ENCODE peak calls at places on chromosomes 5 and 9, in seven cellular contexts. S is colonic mucosa, B is ovary, W is OCI-LY7, L is IMR-90, Q is heart left ventricle, P is thoracic aorta. Z is an unnamed sample. For H3K4me1, the result is how much of the 10 kb centered on the place peaks cover.

GRCh38 chr5:109654455-109654854 is 35.3 kb upstream of the MAN2A1 start:
- DNase-seq in S (no peak), B (no peak), W (no peak), L (no peak), Q (no peak), P (no peak), Z (no peak)

GRCh38 chr5:13533833-13534232 is 410.7 kb downstream of the DNAH5 start:
- DNase-seq in S (no peak), B (no peak), W (no peak), L (no peak), Q (no peak), P (no peak), Z (no peak)

GRCh38 chr5:1097381-1097893 is 14.4 kb downstream of the SLC12A7 start:
- DNase-seq in S (no peak), B (no peak), W (no peak), L (no peak), Q (no peak), P (no peak), Z (no peak)

GRCh38 chr9:132880311-132880661 is 1.6 kb downstream of the SPACA9 start:
- DNase-seq in S (no peak), B (no peak), W (no peak), L (no peak), Q (no peak), P (no peak), Z (no peak)

GRCh38 chr9:89177021-89177400 is 1.6 kb downstream of the SHC3 start:
- DNase-seq in S (no peak), B (no peak), W (no peak), L (peak), Q (no peak), P (no peak), Z (no peak)

GRCh38 chr5:178576591-178577351 is 13.4 kb downstream of the COL23A1 start:
- DNase-seq in S (no peak), B (no peak), W (no peak), L (no peak), Q (no peak), P (no peak), Z (no peak)

GRCh38 chr5:171600736-171601265 is 181.4 kb downstream of the FGF18 start:
- DNase-seq in S (no peak), B (no peak), W (no peak), L (peak), Q (no peak), P (no peak), Z (no peak)

GRCh38 chr9:107212613-107213012 is 70.5 kb upstream of the RAD23B start:
- DNase-seq in S (no peak), B (no peak), W (no peak), L (no peak), Q (no peak), P (no peak), Z (no peak)

GRCh38 chr9:115531410-115532130 is 413.6 kb upstream of the TNC start:
- DNase-seq in S (no peak), B (no peak), W (no peak), L (peak), Q (no peak), P (no peak), Z (peak)

GRCh38 chr5:86118542-86118941 is 499.2 kb upstream of the COX7C start:
- DNase-seq in S (no peak), B (no peak), W (peak), L (no peak), Q (no peak), P (no peak), Z (no peak)

GRCh38 chr5:76813982-76814562 is 4.8 kb upstream of the F2RL1 start:
- DNase-seq in S (no peak), B (no peak), W (no peak), L (peak), Q (no peak), P (no peak), Z (peak)

GRCh38 chr9:121690766-121691165 is 39.3 kb downstream of the DAB2IP start:
- DNase-seq in S (no peak), B (no peak), W (no peak), L (no peak), Q (peak), P (no peak), Z (no peak)

GRCh38 chr5:15056988-15057592 is 185.5 kb upstream of the ANKH start:
- DNase-seq in S (no peak), B (no peak), W (no peak), L (no peak), Q (no peak), P (no peak), Z (no peak)

GRCh38 chr5:159850192-159850573 is 66.1 kb upstream of the ADRA1B start:
- DNase-seq in S (no peak), B (no peak), W (no peak), L (peak), Q (no peak), P (no peak), Z (peak)

GRCh38 chr9:27368317-27368985 is 71.5 kb upstream of the EQTN start:
- DNase-seq in S (no peak), B (peak), W (no peak), L (no peak), Q (no peak), P (no peak), Z (peak)

GRCh38 chr5:169458269-169458668 is 125.3 kb upstream of the SPDL1 start:
- DNase-seq in S (no peak), B (no peak), W (no peak), L (no peak), Q (no peak), P (no peak), Z (no peak)

GRCh38 chr9:13535141-13535540 is 255.6 kb upstream of the MPDZ start:
- DNase-seq in S (no peak), B (no peak), W (no peak), L (no peak), Q (no peak), P (no peak), Z (no peak)

DNA sequence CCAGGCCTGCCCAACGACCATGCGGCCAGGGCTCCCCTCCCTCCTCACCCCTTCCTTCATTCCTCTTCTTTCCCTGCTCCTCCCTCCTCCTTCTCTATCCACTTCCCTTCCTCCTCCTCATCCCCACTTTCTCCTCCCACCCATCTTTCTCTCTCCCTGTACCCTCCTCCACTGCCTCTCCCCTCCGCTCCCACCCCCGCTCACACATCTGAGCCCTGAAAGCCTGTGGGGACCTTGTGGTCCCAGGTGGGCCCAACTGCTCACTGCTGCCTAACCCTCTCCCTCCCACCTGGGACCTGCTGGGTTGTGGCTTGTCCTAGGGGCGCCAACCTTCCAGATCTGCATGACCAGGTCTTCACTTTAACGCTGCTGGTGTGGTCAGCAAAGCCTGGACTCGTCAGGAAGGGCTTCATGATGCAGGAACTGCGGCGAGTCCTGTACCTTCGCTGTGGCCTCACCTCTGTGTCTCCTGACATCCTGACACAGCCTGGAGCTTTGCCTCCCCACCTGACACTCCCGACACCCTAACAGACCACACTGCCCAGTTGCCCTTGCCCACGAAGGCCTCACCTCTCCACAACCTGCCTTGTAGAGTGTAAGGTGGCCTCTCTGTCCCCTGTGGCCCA is 34.6 kb downstream of the C5orf15 start:
- DNase-seq in S (no peak), B (no peak), W (peak), L (no peak), Q (no peak), P (no peak), Z (no peak)
- H3K4me1 ChIP-seq in S (under half), B (under half), W (half or more), L (under half), Q (under half), P (under half), Z (under half)

GRCh38 chr9:136806067-136806466 is 1.7 kb upstream of the RABL6 start:
- DNase-seq in S (no peak), B (peak), W (no peak), L (no peak), Q (no peak), P (no peak), Z (no peak)
- H3K4me1 ChIP-seq in S (under half), B (under half), W (under half), L (under half), Q (under half), P (under half), Z (under half)

GRCh38 chr5:42842860-42843641 is 31.4 kb upstream of the SELENOP start:
- DNase-seq in S (no peak), B (no peak), W (no peak), L (no peak), Q (no peak), P (no peak), Z (peak)

GRCh38 chr5:42837601-42838000 is 25.9 kb upstream of the SELENOP start:
- DNase-seq in S (no peak), B (no peak), W (no peak), L (no peak), Q (no peak), P (no peak), Z (no peak)

GRCh38 chr5:42843675-42844292 is 32.1 kb upstream of the SELENOP start:
- DNase-seq in S (no peak), B (no peak), W (no peak), L (no peak), Q (no peak), P (no peak), Z (no peak)

GRCh38 chr5:42840842-42841574 is 29.3 kb upstream of the SELENOP start:
- DNase-seq in S (no peak), B (no peak), W (no peak), L (no peak), Q (no peak), P (no peak), Z (peak)

GRCh38 chr5:42840279-42840678 is 28.6 kb upstream of the SELENOP start:
- DNase-seq in S (peak), B (peak), W (no peak), L (peak), Q (peak), P (peak), Z (peak)
- H3K4me1 ChIP-seq in S (under half), B (under half), W (under half), L (under half), Q (under half), P (under half), Z (under half)

GRCh38 chr5:143820451-143820850 is 8.5 kb downstream of the HMHB1 start:
- DNase-seq in S (no peak), B (no peak), W (no peak), L (no peak), Q (no peak), P (no peak), Z (no peak)
- H3K4me1 ChIP-seq in S (under half), B (under half), W (under half), L (under half), Q (under half), P (under half), Z (under half)

GRCh38 chr9:128070874-128071273 is 2.8 kb downstream of the SLC25A25 start:
- DNase-seq in S (no peak), B (no peak), W (no peak), L (no peak), Q (no peak), P (no peak), Z (no peak)

GRCh38 chr9:128068656-128069221 is 707 bp downstream of the SLC25A25 start:
- DNase-seq in S (no peak), B (peak), W (peak), L (no peak), Q (no peak), P (no peak), Z (peak)

GRCh38 chr9:128067898-128068655 is at the start of gene SLC25A25:
- DNase-seq in S (peak), B (peak), W (peak), L (peak), Q (peak), P (peak), Z (peak)

GRCh38 chr9:128073260-128073886 is 5.3 kb downstream of the SLC25A25 start:
- DNase-seq in S (no peak), B (no peak), W (no peak), L (peak), Q (no peak), P (no peak), Z (peak)

DNA sequence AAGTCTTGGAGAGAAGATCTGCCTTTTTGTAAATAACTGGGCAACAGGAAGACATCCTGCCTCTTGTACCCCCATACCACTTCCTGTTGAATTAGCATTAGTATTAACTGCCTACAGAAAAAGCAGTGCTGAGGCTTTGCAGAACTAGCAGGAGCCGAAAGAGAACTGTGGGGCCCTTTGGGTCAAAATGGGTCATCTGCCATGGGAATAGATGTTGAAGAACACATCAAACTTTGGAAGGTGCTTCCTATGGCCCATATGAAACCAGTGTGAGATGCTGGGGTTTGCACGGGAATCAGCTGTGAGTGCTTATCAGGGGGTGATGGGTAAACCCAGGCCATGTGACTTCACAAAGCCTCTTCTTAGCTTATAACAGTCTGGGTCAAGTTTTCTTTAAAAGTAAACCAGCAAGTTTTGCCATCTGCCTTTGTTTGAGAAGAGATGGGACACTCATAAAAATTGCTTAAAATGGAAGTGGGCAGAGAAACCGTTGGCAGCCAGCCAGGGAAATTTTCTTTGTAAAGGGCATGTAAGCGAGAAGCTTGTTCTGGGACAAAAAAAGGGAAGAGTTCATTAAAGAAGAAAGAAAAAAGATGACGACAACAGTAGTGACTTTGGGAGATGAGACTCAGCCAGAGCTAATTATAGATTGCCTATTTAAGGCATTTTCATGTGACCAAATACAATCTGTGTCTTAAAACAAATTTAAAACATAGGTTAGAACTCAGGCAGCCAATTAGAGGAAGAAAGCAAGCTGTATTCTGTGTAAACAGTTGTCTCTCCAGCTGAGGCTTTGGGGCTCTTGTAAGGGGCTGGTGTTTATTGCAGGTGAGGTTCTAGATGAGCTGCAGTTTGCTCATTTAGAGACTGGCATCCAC is 4.4 kb downstream of the SLC25A25 start:
- DNase-seq in S (peak), B (peak), W (peak), L (peak), Q (no peak), P (peak), Z (peak)
- H3K4me1 ChIP-seq in S (under half), B (under half), W (under half), L (under half), Q (under half), P (under half), Z (half or more)

DNA sequence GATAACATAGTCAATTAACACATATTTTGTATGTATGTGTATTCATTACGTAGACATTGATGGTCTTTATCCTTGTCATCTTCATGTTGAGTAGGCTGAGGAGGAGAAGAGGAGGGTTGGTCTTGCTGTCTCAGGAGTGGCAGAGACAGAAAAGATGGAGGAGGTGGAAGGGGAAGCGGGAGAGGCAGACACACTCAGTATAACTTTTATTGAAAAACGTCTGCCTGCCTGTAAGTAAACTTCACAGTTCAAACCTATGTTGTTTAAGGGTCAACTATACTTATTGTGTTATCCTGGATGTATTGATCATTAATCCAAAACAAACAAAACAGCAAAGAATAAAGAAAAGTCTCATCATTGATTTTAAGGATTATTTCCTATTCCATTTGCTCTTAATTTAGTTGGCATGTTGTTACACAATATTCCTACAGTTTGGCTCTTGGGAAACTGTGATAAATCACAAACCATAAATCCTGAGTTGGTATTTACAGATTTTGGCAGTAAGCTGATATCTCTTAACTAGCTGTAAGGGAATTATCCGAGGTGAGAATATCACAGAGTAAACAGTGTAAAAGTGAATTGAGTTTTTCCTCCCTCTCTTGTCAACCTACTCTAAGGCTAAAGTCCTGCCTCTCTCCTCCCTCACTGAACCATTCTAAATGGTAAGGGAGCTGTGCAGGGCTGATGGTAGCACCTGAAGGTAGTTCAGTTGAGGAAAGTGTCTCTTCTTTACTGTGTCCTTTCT is 487.2 kb downstream of the SPATA31D1 start:
- DNase-seq in S (peak), B (no peak), W (no peak), L (no peak), Q (no peak), P (no peak), Z (no peak)
- H3K4me1 ChIP-seq in S (under half), B (under half), W (under half), L (under half), Q (under half), P (under half), Z (under half)

DNA sequence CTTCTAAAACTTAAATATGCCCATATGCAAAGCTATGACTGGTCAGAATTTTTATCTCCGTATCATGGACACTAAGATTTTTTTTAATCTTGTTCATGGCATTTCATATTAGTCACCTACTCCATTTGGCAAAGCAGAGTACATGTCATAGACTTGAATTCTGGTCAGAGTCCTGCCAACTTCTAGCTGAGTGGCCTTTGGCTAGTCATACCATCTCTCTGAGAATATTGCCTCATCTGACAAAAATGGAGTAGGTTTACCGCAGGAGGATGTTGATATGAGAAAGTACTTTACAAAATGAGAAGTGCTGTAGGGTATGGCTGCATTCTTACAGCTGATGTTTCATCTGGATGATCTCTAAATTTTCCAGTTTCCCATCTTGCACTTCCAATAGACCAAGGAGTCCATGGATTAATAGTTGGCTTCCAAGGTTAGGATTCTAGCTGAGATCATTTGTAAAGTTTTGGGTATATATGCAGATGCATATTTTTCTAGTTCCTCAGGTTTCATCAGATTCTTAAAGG is 150.8 kb upstream of the NR3C1 start:
- DNase-seq in S (no peak), B (no peak), W (no peak), L (peak), Q (no peak), P (no peak), Z (peak)
- H3K4me1 ChIP-seq in S (under half), B (under half), W (under half), L (under half), Q (under half), P (under half), Z (half or more)

DNA sequence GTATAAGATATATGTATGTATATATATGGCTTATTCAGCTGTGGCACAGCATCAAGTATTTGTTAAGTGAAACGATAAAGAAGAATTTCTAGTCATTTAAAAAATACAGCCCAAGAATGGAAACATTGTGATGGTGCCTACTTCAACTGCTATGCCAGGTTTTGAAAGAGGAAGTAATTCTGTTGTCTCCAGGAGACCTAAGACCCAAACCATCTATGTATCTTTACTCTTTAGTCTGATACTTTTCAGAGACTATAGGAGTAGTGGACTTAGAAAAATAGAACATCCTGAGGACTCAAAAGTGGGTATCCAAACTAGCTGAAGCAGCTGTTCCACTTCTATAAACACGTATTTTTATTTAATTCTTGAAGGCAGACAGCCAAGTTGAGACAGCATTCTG is 110.8 kb downstream of the RPS23 start:
- DNase-seq in S (no peak), B (no peak), W (peak), L (peak), Q (no peak), P (no peak), Z (no peak)
- H3K4me1 ChIP-seq in S (under half), B (under half), W (under half), L (under half), Q (under half), P (under half), Z (under half)

GRCh38 chr5:141492168-141492885 is 3.4 kb downstream of the PCDHGC5 start:
- DNase-seq in S (no peak), B (no peak), W (no peak), L (no peak), Q (no peak), P (no peak), Z (no peak)
- H3K4me1 ChIP-seq in S (under half), B (under half), W (under half), L (under half), Q (under half), P (under half), Z (under half)

GRCh38 chr5:132213666-132214065 is 14.0 kb downstream of the P4HA2 start:
- DNase-seq in S (no peak), B (no peak), W (no peak), L (no peak), Q (no peak), P (no peak), Z (no peak)
- H3K4me1 ChIP-seq in S (under half), B (under half), W (under half), L (under half), Q (under half), P (under half), Z (under half)

Z was measured in adipocyte.